ENCODE peak calls at places on chromosomes 16 and 17, in six cellular contexts. O, Y, V, B, J and L are unnamed samples.

GRCh38 chr17:75335315-75335714 is 46.1 kb upstream of the SLC25A19 start:
- DNase-seq in O (no peak), Y (no peak), V (no peak), B (no peak), J (no peak), L (no peak)

GRCh38 chr16:22900863-22901262 is 86.9 kb downstream of the HS3ST2 start:
- DNase-seq in O (no peak), Y (no peak), V (no peak), B (no peak), J (no peak), L (no peak)

GRCh38 chr16:11232852-11233726 is 22.9 kb downstream of the SOCS1 start:
- DNase-seq in O (no peak), Y (no peak), V (no peak), B (peak; percentile 91), J (peak; percentile 80), L (no peak)

GRCh38 chr17:72887322-72887721 is 205.2 kb downstream of the SLC39A11 start:
- DNase-seq in O (no peak), Y (no peak), V (no peak), B (no peak), J (no peak), L (no peak)

GRCh38 chr17:1946021-1946932 is 78.9 kb downstream of the RTN4RL1 start:
- DNase-seq in O (no peak), Y (no peak), V (no peak), B (no peak), J (no peak), L (no peak)

GRCh38 chr16:6081320-6081976 is 983.9 kb upstream of the EEF2KMT start:
- DNase-seq in O (no peak), Y (peak; percentile 8), V (no peak), B (no peak), J (no peak), L (no peak)

GRCh38 chr17:48541574-48542113 is 3.3 kb downstream of the HOXB2 start:
- DNase-seq in O (peak; percentile 83), Y (no peak), V (peak; percentile 85), B (no peak), J (no peak), L (no peak)

GRCh38 chr16:67481561-67482259 is 753 bp upstream of the ATP6V0D1 start:
- DNase-seq in O (peak; percentile 59), Y (no peak), V (peak; percentile 45), B (peak; percentile 38), J (peak; percentile 60), L (peak; percentile 29)

GRCh38 chr17:75557075-75557851 is 30.3 kb upstream of the MYO15B start:
- DNase-seq in O (peak; percentile 44), Y (no peak), V (peak; percentile 58), B (no peak), J (peak; percentile 82), L (peak; percentile 97)

GRCh38 chr17:11637796-11638195 is 39.5 kb downstream of the DNAH9 start:
- DNase-seq in O (no peak), Y (no peak), V (no peak), B (no peak), J (no peak), L (no peak)

GRCh38 chr16:74775255-74775654 is 635 bp upstream of the FA2H start:
- DNase-seq in O (no peak), Y (no peak), V (no peak), B (no peak), J (no peak), L (no peak)

GRCh38 chr16:21274172-21274726 is 3.8 kb downstream of the CRYM start:
- DNase-seq in O (no peak), Y (no peak), V (no peak), B (no peak), J (no peak), L (no peak)

GRCh38 chr17:79789943-79790804 is 6.7 kb downstream of the CBX8 start:
- DNase-seq in O (no peak), Y (no peak), V (peak; percentile 39), B (peak; percentile 33), J (peak; percentile 73), L (no peak)

GRCh38 chr16:80231118-80231515 is 309.7 kb upstream of the DYNLRB2 start:
- DNase-seq in O (no peak), Y (no peak), V (no peak), B (no peak), J (no peak), L (no peak)

GRCh38 chr16:74888227-74888862 is 96.6 kb downstream of the WDR59 start:
- DNase-seq in O (no peak), Y (no peak), V (no peak), B (no peak), J (no peak), L (no peak)

GRCh38 chr17:19409509-19409908 is 1.5 kb upstream of the RNF112 start:
- DNase-seq in O (no peak), Y (peak; percentile 69), V (peak; percentile 48), B (no peak), J (no peak), L (no peak)

GRCh38 chr17:36144981-36145729 is 31.3 kb downstream of the TBC1D3B start:
- DNase-seq in O (no peak), Y (no peak), V (no peak), B (no peak), J (no peak), L (no peak)

GRCh38 chr17:36824678-36825091 is 112.6 kb upstream of the LHX1 start:
- DNase-seq in O (no peak), Y (no peak), V (peak; percentile 11), B (no peak), J (no peak), L (no peak)

GRCh38 chr16:84540194-84540593 is 35.7 kb upstream of the MEAK7 start:
- DNase-seq in O (no peak), Y (no peak), V (no peak), B (no peak), J (no peak), L (no peak)

DNA sequence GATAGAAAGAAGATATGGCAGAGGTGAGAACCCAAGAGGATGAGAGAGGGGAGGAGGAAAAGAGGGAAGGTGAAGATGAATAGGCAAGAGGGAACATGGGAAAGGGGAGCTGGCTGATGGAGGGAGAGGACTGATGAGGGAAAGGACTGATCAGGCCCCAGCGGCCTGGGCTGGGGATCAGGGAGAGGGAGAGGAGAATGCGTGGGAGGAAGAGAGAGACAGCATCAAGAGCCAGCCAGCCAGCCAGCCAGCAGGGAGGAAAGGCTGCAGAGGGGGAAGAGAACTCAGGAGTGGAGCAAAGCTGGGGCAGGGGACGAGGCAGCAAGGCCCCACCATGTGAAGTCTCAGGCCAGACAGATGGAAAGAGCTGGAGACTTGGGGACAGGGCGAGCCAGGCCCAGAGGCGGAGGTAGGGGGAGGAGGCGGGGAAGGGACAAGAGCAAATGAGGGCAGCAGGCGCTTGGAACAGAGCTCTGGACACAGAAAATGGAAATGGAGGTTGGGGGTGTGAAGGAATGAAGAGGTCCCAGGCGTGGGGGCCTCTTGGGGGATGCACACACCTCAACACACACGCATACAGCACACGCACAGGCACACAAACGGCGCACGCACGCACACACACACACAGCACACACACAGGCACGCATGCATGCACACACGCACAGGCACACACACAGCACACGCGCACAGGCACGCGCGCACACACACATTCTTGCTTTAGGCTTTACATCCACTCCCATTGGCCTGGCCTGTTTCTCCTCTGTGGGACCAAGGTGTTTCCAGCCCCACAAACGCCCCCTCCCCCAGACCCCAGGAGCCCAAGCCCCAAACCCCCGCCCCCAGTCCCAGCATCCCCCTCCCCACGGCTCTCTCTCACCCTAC is 12.3 kb downstream of the DLG4 start:
- DNase-seq in O (peak; percentile 73), Y (no peak), V (peak; percentile 75), B (no peak), J (no peak), L (no peak)
- H3K27ac ChIP-seq in O (peak overlapping the region; percentile 84), Y (peak overlapping the region; percentile 11), V (no peak overlapping the region), B (no peak overlapping the region), J (no peak overlapping the region), L (no peak overlapping the region)

GRCh38 chr16:14095883-14096551 is 24.9 kb downstream of the MRTFB start:
- DNase-seq in O (no peak), Y (no peak), V (no peak), B (no peak), J (no peak), L (no peak)

GRCh38 chr16:14100825-14101224 is 29.7 kb downstream of the MRTFB start:
- DNase-seq in O (no peak), Y (no peak), V (no peak), B (no peak), J (no peak), L (no peak)

GRCh38 chr16:14098081-14098480 is 27.0 kb downstream of the MRTFB start:
- DNase-seq in O (no peak), Y (no peak), V (no peak), B (no peak), J (no peak), L (no peak)

GRCh38 chr16:14101415-14101814 is 30.3 kb downstream of the MRTFB start:
- DNase-seq in O (no peak), Y (no peak), V (peak; percentile 20), B (no peak), J (no peak), L (no peak)

GRCh38 chr16:14097182-14097951 is 26.2 kb downstream of the MRTFB start:
- DNase-seq in O (no peak), Y (peak; percentile 67), V (no peak), B (no peak), J (no peak), L (no peak)
- H3K27ac ChIP-seq in O (peak overlapping the region; percentile 24), Y (no peak overlapping the region), V (peak overlapping the region; percentile 61), B (peak overlapping the region; percentile 78), J (peak overlapping the region; percentile 27), L (no peak overlapping the region)

GRCh38 chr16:72532896-72533295 is 360.9 kb upstream of the PMFBP1 start:
- DNase-seq in O (no peak), Y (no peak), V (peak; percentile 29), B (no peak), J (no peak), L (no peak)

GRCh38 chr16:72542103-72542502 is 370.1 kb upstream of the PMFBP1 start:
- DNase-seq in O (no peak), Y (no peak), V (no peak), B (no peak), J (no peak), L (no peak)

GRCh38 chr16:72536673-72537435 is 364.9 kb upstream of the PMFBP1 start:
- DNase-seq in O (no peak), Y (no peak), V (peak; percentile 21), B (no peak), J (no peak), L (no peak)

DNA sequence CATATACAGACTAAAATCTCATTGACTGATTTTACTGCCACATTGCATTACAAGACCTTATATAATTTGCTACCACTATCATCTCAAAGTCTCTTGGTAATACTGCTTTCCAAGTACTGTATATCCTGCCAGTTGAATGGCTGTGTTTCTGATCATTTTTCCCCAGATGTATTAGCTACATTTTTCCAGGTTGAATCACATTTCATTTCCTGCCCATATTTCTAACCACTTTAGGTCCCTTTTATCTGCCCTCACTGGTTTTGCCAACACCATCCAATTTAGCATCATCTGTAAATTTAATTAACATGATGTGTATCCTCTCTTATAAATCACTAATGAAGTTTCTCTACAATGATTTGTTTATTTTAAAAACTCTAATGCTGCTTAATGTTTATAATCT is 365.7 kb upstream of the PMFBP1 start:
- DNase-seq in O (no peak), Y (peak; percentile 28), V (peak; percentile 45), B (no peak), J (no peak), L (no peak)
- H3K27ac ChIP-seq in O (no peak overlapping the region), Y (no peak overlapping the region), V (no peak overlapping the region), B (no peak overlapping the region), J (no peak overlapping the region), L (no peak overlapping the region)

DNA sequence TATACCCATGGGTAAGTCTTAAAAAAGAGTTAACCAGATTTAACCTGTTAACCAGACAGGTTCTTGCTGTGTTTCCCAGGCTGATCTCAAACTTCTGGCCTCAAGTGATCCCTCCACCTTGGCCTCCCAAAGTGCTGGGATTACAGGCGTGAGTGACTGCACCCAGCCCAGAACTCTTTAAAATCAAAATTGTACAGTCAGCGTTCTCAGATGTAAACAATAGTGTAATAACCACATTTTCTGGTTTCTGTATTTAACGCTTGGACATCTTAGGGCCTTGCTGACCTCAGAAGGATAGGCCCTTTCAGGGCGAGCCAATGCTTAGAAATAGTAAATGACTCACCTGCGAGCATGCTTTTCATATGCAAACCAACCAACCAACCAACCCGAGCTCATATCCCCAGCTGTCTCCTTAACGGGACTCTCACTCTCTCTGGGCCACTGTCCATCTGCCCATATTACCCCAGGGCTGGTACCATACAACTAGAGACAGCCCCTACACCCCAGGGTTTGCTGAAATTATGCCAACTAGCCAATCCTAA is 415.0 kb upstream of the XYLT1 start:
- DNase-seq in O (no peak), Y (no peak), V (no peak), B (no peak), J (no peak), L (no peak)
- H3K27ac ChIP-seq in O (no peak overlapping the region), Y (no peak overlapping the region), V (no peak overlapping the region), B (no peak overlapping the region), J (no peak overlapping the region), L (no peak overlapping the region)